ENCODE peak calls at places on chromosomes 11 and 22, in six cellular contexts. B is foreskin keratinocyte, S is fibroblast of pulmonary artery, Z is progenitor cell of endocrine pancreas, F is esophagus squamous epithelium, I is glutamatergic neuron. T is an unnamed sample.

GRCh38 chr11:92852203-92852602 is 117.2 kb upstream of the MTNR1B start:
- DNase-seq in B (no peak), S (no peak), Z (no peak), F (no peak), I (no peak), T (no peak)

GRCh38 chr11:25758145-25758661 is 573.7 kb upstream of the ANO3 start:
- DNase-seq in B (no peak), S (no peak), Z (no peak), F (no peak), I (no peak), T (no peak)

GRCh38 chr11:1693327-1694063 is 3.5 kb upstream of the KRTAP5-6 start:
- DNase-seq in B (peak), S (peak), Z (peak), F (no peak), I (peak), T (peak)

GRCh38 chr11:102495161-102496042 is 35.1 kb downstream of the MMP7 start:
- DNase-seq in B (peak), S (peak), Z (no peak), F (no peak), I (no peak), T (peak)

GRCh38 chr11:15507592-15507991 is 392.9 kb downstream of the INSC start:
- DNase-seq in B (no peak), S (no peak), Z (no peak), F (no peak), I (no peak), T (no peak)

GRCh38 chr22:24105018-24105360 is 76.3 kb upstream of the SUSD2 start:
- DNase-seq in B (no peak), S (peak), Z (no peak), F (no peak), I (no peak), T (no peak)

GRCh38 chr22:46377566-46378498 is 42.3 kb downstream of the TRMU start:
- DNase-seq in B (no peak), S (no peak), Z (peak), F (no peak), I (no peak), T (peak)

GRCh38 chr11:125585486-125585885 is 7.2 kb upstream of the STT3A start:
- DNase-seq in B (no peak), S (no peak), Z (no peak), F (no peak), I (no peak), T (no peak)

GRCh38 chr11:70788247-70789022 is 390.1 kb downstream of the CTTN start:
- DNase-seq in B (no peak), S (peak), Z (no peak), F (no peak), I (no peak), T (no peak)

GRCh38 chr11:34631737-34632104 is 10.8 kb downstream of the EHF start:
- DNase-seq in B (no peak), S (no peak), Z (no peak), F (no peak), I (no peak), T (no peak)

GRCh38 chr11:1196516-1197391 is 26.1 kb upstream of the MUC5B start:
- DNase-seq in B (no peak), S (no peak), Z (no peak), F (no peak), I (no peak), T (no peak)

GRCh38 chr11:79174045-79175008 is 266.5 kb downstream of the TENM4 start:
- DNase-seq in B (no peak), S (no peak), Z (no peak), F (no peak), I (no peak), T (no peak)

GRCh38 chr11:27386176-27386575 is 23.2 kb upstream of the CCDC34 start:
- DNase-seq in B (no peak), S (no peak), Z (no peak), F (no peak), I (no peak), T (no peak)

GRCh38 chr11:120128392-120129172 is 9.3 kb downstream of the TRIM29 start:
- DNase-seq in B (peak), S (peak), Z (no peak), F (no peak), I (peak), T (no peak)

GRCh38 chr11:83816572-83817187 is 530.5 kb upstream of the CCDC90B start:
- DNase-seq in B (no peak), S (peak), Z (no peak), F (no peak), I (no peak), T (no peak)

GRCh38 chr11:119694334-119694733 is 34.7 kb downstream of the NECTIN1 start:
- DNase-seq in B (no peak), S (no peak), Z (no peak), F (no peak), I (no peak), T (no peak)

GRCh38 chr11:37857726-37858125 is 1259.7 kb upstream of the RAG2 start:
- DNase-seq in B (no peak), S (no peak), Z (no peak), F (no peak), I (no peak), T (no peak)

GRCh38 chr11:85884581-85885021 is 29.4 kb downstream of the CCDC83 start:
- DNase-seq in B (no peak), S (no peak), Z (no peak), F (no peak), I (no peak), T (peak)

GRCh38 chr11:68549789-68550484 is 89.4 kb downstream of the PPP6R3 start:
- DNase-seq in B (no peak), S (no peak), Z (no peak), F (no peak), I (no peak), T (no peak)

GRCh38 chr11:94147433-94147845 is 18.8 kb downstream of the PANX1 start:
- DNase-seq in B (no peak), S (no peak), Z (no peak), F (no peak), I (no peak), T (no peak)

GRCh38 chr11:88656960-88657738 is 319.6 kb upstream of the CTSC start:
- DNase-seq in B (peak), S (no peak), Z (no peak), F (no peak), I (no peak), T (no peak)

GRCh38 chr11:63552921-63553320 is 10.3 kb downstream of the PLAAT2 start:
- DNase-seq in B (no peak), S (no peak), Z (no peak), F (no peak), I (no peak), T (no peak)

GRCh38 chr11:130520231-130520630 is 71.8 kb downstream of the ADAMTS15 start:
- DNase-seq in B (no peak), S (peak), Z (no peak), F (no peak), I (no peak), T (no peak)

GRCh38 chr11:2559527-2560311 is 114.9 kb downstream of the KCNQ1 start:
- DNase-seq in B (no peak), S (no peak), Z (no peak), F (no peak), I (peak), T (no peak)

GRCh38 chr11:36775157-36775556 is 177.1 kb upstream of the RAG2 start:
- DNase-seq in B (peak), S (no peak), Z (no peak), F (no peak), I (no peak), T (no peak)

GRCh38 chr11:130102457-130103249 is 33.0 kb downstream of the APLP2 start:
- DNase-seq in B (no peak), S (no peak), Z (no peak), F (no peak), I (no peak), T (no peak)

GRCh38 chr22:46791201-46791731 is 28.8 kb downstream of the TBC1D22A start:
- DNase-seq in B (peak), S (peak), Z (no peak), F (no peak), I (no peak), T (no peak)

GRCh38 chr22:19568337-19569311 is 44.4 kb upstream of the CLDN5 start:
- DNase-seq in B (peak), S (peak), Z (no peak), F (no peak), I (no peak), T (no peak)

GRCh38 chr11:87878373-87878779 is 296.9 kb downstream of the RAB38 start:
- DNase-seq in B (peak), S (peak), Z (no peak), F (no peak), I (no peak), T (no peak)

GRCh38 chr11:16572946-16573345 is 165.5 kb upstream of the C11orf58 start:
- DNase-seq in B (no peak), S (no peak), Z (no peak), F (no peak), I (no peak), T (no peak)

GRCh38 chr22:44456661-44457412 is 41.2 kb downstream of the RTL6 start:
- DNase-seq in B (no peak), S (no peak), Z (no peak), F (no peak), I (no peak), T (no peak)

GRCh38 chr11:2580444-2581050 is 119.2 kb downstream of the KCNQ1OT1 start:
- DNase-seq in B (no peak), S (no peak), Z (peak), F (no peak), I (peak), T (no peak)

GRCh38 chr11:119672597-119672996 is 56.4 kb downstream of the NECTIN1 start:
- DNase-seq in B (no peak), S (no peak), Z (no peak), F (no peak), I (no peak), T (no peak)

GRCh38 chr22:42938449-42938848 is 76.5 kb downstream of the PACSIN2 start:
- DNase-seq in B (no peak), S (no peak), Z (no peak), F (no peak), I (no peak), T (no peak)

GRCh38 chr11:129975543-129975942 is 27.1 kb downstream of the PRDM10 start:
- DNase-seq in B (no peak), S (no peak), Z (no peak), F (no peak), I (no peak), T (no peak)

GRCh38 chr22:39282642-39283311 is 36.6 kb downstream of the RPL3 start:
- DNase-seq in B (no peak), S (peak), Z (no peak), F (no peak), I (no peak), T (no peak)
- TF ChIP-seq CTCF in B (peak), S (no peak), Z (no peak), F (no peak), I (no peak), T (no peak)

DNA sequence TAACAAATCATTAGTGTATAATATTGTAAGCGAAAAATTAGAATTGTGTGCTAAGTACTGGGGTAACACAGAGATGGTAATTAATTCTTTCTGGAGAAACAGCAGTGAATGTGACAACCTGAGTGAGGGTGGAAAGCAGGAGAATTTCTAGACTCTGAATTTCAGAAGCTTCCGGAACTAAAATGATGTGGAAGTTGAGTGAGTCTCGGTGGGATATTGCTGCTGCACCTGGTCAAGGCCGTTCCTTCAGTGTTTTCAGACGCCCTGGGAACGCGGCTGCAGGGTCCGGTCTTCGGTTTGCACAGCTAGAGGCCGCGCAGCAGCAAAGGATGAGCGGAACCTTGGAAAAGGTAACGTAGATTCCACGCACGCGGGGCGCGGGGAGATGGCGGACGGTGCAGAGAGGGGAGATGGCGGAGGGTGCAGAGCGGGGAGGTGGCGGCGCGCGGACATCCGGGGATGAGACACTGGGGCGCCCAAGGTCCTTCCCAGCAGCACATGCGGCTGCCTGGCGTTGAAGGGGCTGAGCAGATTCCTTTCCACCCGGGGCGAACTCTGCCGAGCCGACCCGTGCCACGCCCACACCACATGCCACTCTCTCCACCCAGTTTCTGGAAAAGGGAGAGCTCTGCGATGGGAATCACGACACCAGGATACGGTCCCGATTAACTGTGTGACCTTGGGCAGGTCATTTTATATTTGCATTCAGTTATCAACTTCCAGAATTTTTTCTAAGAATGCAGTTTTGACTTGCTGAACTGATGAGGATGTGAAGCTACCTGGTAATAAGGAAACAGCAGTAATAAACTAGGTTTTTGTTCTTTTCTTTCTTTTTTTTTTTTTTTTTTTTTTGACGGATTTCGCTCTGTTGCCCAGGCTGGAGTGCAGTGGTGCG is at the start of gene MRPL48:
- DNase-seq in B (peak), S (peak), Z (peak), F (peak), I (peak), T (peak)
- TF ChIP-seq CTCF in B (no peak), S (no peak), Z (no peak), F (no peak), I (no peak), T (no peak)

GRCh38 chr22:37929390-37929789 is 23.3 kb downstream of the MICALL1 start:
- DNase-seq in B (no peak), S (no peak), Z (no peak), F (no peak), I (no peak), T (no peak)

GRCh38 chr22:37931893-37932389 is 21.5 kb downstream of the C22orf23 start:
- DNase-seq in B (no peak), S (no peak), Z (no peak), F (no peak), I (no peak), T (no peak)

GRCh38 chr22:37932401-37932800 is 21.0 kb downstream of the C22orf23 start:
- DNase-seq in B (no peak), S (no peak), Z (no peak), F (no peak), I (no peak), T (no peak)

GRCh38 chr22:37930270-37930951 is 23.0 kb downstream of the C22orf23 start:
- DNase-seq in B (no peak), S (peak), Z (no peak), F (no peak), I (peak), T (no peak)

DNA sequence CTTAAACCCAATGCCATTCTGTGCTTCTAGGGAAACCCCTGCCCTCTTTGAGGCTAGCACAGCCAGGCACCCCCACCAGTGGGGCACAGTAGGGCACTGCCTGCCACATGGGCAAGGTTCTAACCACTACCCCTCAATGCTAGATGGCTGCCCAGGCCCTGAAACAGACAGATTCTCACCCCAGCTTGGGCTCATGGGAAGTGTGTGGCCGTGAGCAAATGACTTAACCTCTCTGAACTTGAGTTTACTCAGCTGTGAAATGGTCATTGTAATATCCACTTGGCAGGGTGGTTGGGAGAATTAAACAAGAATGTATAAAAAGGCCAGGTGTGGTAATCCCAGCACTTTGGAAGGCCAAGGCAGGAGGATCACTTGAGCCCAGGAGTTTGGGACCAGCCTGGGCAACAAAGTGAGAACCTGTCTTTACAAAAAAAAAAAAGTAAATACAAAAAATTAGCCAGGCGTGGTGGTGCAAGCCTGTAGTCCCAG is 22.4 kb downstream of the C22orf23 start:
- DNase-seq in B (no peak), S (no peak), Z (no peak), F (no peak), I (no peak), T (no peak)
- TF ChIP-seq CTCF in B (no peak), S (no peak), Z (no peak), F (no peak), I (peak), T (no peak)

GRCh38 chr11:123428221-123428631 is 1.8 kb upstream of the GRAMD1B start:
- DNase-seq in B (no peak), S (peak), Z (no peak), F (no peak), I (no peak), T (no peak)

GRCh38 chr11:123430736-123431356 is 777 bp downstream of the GRAMD1B start:
- DNase-seq in B (no peak), S (peak), Z (peak), F (no peak), I (peak), T (peak)

GRCh38 chr11:123429336-123429735 is 733 bp upstream of the GRAMD1B start:
- DNase-seq in B (no peak), S (no peak), Z (no peak), F (no peak), I (no peak), T (no peak)

GRCh38 chr11:123431619-123432018 is 1.6 kb downstream of the GRAMD1B start:
- DNase-seq in B (no peak), S (no peak), Z (no peak), F (no peak), I (no peak), T (no peak)

GRCh38 chr11:123429851-123430735 is at the start of gene GRAMD1B:
- DNase-seq in B (no peak), S (peak), Z (peak), F (no peak), I (peak), T (peak)
- TF ChIP-seq CTCF in B (peak), S (peak), Z (peak), F (no peak), I (no peak), T (no peak)

GRCh38 chr22:17176715-17177114 is 17.6 kb upstream of the HDHD5 start:
- DNase-seq in B (no peak), S (no peak), Z (no peak), F (no peak), I (no peak), T (no peak)

GRCh38 chr22:17172172-17172833 is 13.2 kb upstream of the HDHD5 start:
- DNase-seq in B (peak), S (no peak), Z (no peak), F (no peak), I (no peak), T (peak)

GRCh38 chr22:17171016-17171312 is 11.9 kb upstream of the HDHD5 start:
- DNase-seq in B (peak), S (no peak), Z (no peak), F (no peak), I (no peak), T (no peak)

GRCh38 chr22:17167486-17167885 is 8.4 kb upstream of the HDHD5 start:
- DNase-seq in B (no peak), S (no peak), Z (no peak), F (no peak), I (no peak), T (no peak)

GRCh38 chr22:17171313-17172171 is 12.5 kb upstream of the HDHD5 start:
- DNase-seq in B (peak), S (peak), Z (peak), F (peak), I (peak), T (peak)
- TF ChIP-seq CTCF in B (peak), S (peak), Z (peak), F (peak), I (peak), T (peak)

GRCh38 chr22:29815580-29815979 is 22.5 kb downstream of the ASCC2 start:
- DNase-seq in B (no peak), S (no peak), Z (no peak), F (no peak), I (no peak), T (no peak)

GRCh38 chr22:29813126-29813525 is 24.9 kb downstream of the ASCC2 start:
- DNase-seq in B (no peak), S (no peak), Z (no peak), F (no peak), I (no peak), T (no peak)

GRCh38 chr22:29814003-29814402 is 24.1 kb downstream of the ASCC2 start:
- DNase-seq in B (no peak), S (no peak), Z (no peak), F (no peak), I (no peak), T (no peak)

GRCh38 chr22:29811377-29811776 is 26.7 kb downstream of the ASCC2 start:
- DNase-seq in B (no peak), S (no peak), Z (no peak), F (no peak), I (no peak), T (no peak)

GRCh38 chr22:29813563-29813962 is 24.5 kb downstream of the ASCC2 start:
- DNase-seq in B (no peak), S (no peak), Z (no peak), F (no peak), I (no peak), T (no peak)
- TF ChIP-seq CTCF in B (no peak), S (peak), Z (peak), F (peak), I (no peak), T (no peak)

GRCh38 chr11:134634897-134635831 is 223.1 kb upstream of the B3GAT1 start:
- DNase-seq in B (no peak), S (no peak), Z (no peak), F (no peak), I (no peak), T (no peak)
- TF ChIP-seq CTCF in B (no peak), S (no peak), Z (peak), F (no peak), I (no peak), T (no peak)

DNA sequence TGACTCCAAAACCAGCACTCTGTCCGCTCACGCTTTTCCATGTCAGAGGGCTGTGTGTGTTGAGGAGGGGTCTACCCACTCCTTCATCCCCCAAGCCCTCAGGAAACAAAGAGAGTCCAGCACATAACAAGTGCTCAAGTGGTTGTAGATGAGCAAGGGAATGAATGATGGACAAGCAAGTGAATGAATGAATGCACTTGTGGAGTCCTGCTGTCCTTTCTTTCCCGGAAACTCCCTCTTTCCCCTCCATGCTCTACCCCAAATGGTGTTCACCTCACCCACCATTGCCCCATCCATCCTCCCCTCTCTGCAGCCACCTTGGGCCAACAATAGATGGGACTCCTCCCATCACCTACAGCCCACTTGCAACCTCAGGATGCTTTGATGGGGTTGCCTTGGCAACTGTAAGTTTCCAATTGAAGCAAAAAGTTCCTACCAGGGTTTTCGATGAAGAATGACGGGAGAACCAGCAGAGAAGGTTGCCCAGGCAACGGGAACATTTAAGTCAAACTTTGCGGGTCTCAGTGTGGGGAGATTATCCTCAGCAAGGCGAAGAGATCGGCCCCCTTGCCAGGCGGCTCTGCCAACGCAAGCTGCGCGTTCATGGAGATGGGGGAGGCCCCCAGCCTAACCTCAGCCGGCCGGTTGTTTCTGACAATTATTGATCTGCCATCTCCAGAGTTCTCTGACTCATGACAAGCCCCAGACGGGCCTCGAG is 51.0 kb downstream of the MCM5 start:
- DNase-seq in B (no peak), S (no peak), Z (no peak), F (no peak), I (no peak), T (no peak)
- TF ChIP-seq CTCF in B (no peak), S (no peak), Z (no peak), F (no peak), I (no peak), T (no peak)